ENCODE peak calls at places on chromosome 20, in eight cellular contexts. J is lower lobe of right lung, T is Panc1, H is tibial artery, B is heart left ventricle, R is HL-60, C is MG63, W is transverse colon. D is an unnamed sample. For H3K27me3, the result is how much of the 10 kb centered on the place peaks cover.

GRCh38 chr20:52601295-52601971 is 370.7 kb upstream of the TSHZ2 start:
- DNase-seq in B (no peak), H (peak), C (no peak), R (no peak), W (no peak), T (no peak), J (no peak), D (no peak)

GRCh38 chr20:59850018-59850641 is 83.3 kb downstream of the SYCP2 start:
- DNase-seq in C (no peak), B (no peak), J (no peak), R (no peak), T (no peak), W (no peak), H (no peak), D (no peak)

GRCh38 chr20:15146948-15147347 is 809.5 kb upstream of the FLRT3 start:
- DNase-seq in J (no peak), R (no peak), B (no peak), H (no peak), T (no peak), C (no peak), W (no peak), D (no peak)

GRCh38 chr20:17985388-17986018 is 16.7 kb downstream of the MGME1 start:
- DNase-seq in B (no peak), J (no peak), R (no peak), H (no peak), C (no peak), T (no peak), W (peak), D (no peak)

GRCh38 chr20:17952692-17953684 is 15.6 kb downstream of the SNX5 start:
- DNase-seq in B (no peak), T (no peak), R (no peak), J (no peak), C (no peak), H (no peak), W (no peak), D (no peak)

GRCh38 chr20:59157064-59157463 is 6.6 kb upstream of the ZNF831 start:
- DNase-seq in T (no peak), R (no peak), H (no peak), B (no peak), C (no peak), W (no peak), J (no peak), D (no peak)

GRCh38 chr20:51523276-51524013 is 19.1 kb downstream of the NFATC2 start:
- DNase-seq in B (no peak), C (no peak), W (no peak), T (no peak), R (no peak), H (no peak), J (no peak), D (no peak)

GRCh38 chr20:44217342-44218092 is 6.9 kb upstream of the OSER1 start:
- DNase-seq in W (peak), R (no peak), C (peak), H (peak), T (no peak), B (peak), J (peak), D (peak)

GRCh38 chr20:25685276-25686080 is 11.2 kb downstream of the ZNF337 start:
- DNase-seq in B (no peak), T (no peak), W (no peak), R (no peak), J (no peak), H (no peak), C (no peak), D (no peak)

GRCh38 chr20:34209111-34209510 is 32.1 kb upstream of the ASIP start:
- DNase-seq in R (no peak), W (no peak), H (no peak), B (no peak), T (no peak), C (no peak), J (no peak), D (no peak)

GRCh38 chr20:38804682-38805501 is 605 bp upstream of the PPP1R16B start:
- DNase-seq in H (no peak), R (no peak), B (peak), T (no peak), C (no peak), J (peak), W (peak), D (no peak)

GRCh38 chr20:926646-927045 is 10.5 kb upstream of the ANGPT4 start:
- DNase-seq in C (no peak), R (no peak), H (no peak), W (no peak), J (no peak), T (no peak), B (no peak), D (no peak)

GRCh38 chr20:21113697-21114096 is 7.5 kb upstream of the LINC00237 start:
- DNase-seq in B (no peak), C (no peak), H (no peak), J (no peak), T (no peak), W (no peak), R (no peak), D (no peak)

GRCh38 chr20:59811681-59812171 is 121.7 kb downstream of the SYCP2 start:
- DNase-seq in B (no peak), T (no peak), R (no peak), C (no peak), H (no peak), J (no peak), W (no peak), D (no peak)

GRCh38 chr20:4167261-4168004 is 152.1 kb upstream of the RNF24 start:
- DNase-seq in H (no peak), R (no peak), W (no peak), C (no peak), T (no peak), B (no peak), J (no peak), D (no peak)

GRCh38 chr20:39019805-39020325 is 57.7 kb downstream of the DHX35 start:
- DNase-seq in B (no peak), C (no peak), R (no peak), J (no peak), T (no peak), W (no peak), H (no peak), D (no peak)

GRCh38 chr20:24736131-24736843 is 212.8 kb upstream of the CST7 start:
- DNase-seq in B (no peak), C (peak), H (no peak), T (no peak), J (no peak), R (no peak), W (no peak), D (no peak)

GRCh38 chr20:20441259-20441658 is 73.4 kb downstream of the INSM1 start:
- DNase-seq in R (no peak), W (no peak), C (no peak), H (no peak), J (no peak), T (no peak), B (no peak), D (no peak)

GRCh38 chr20:15288076-15288475 is 950.7 kb upstream of the FLRT3 start:
- DNase-seq in J (no peak), H (no peak), W (no peak), C (no peak), B (no peak), R (no peak), T (no peak), D (no peak)

GRCh38 chr20:51118216-51118615 is 95.3 kb upstream of the KCNG1 start:
- DNase-seq in T (no peak), H (no peak), J (no peak), B (no peak), C (no peak), W (no peak), R (no peak), D (no peak)

GRCh38 chr20:51540585-51540984 is 1.9 kb downstream of the NFATC2 start:
- DNase-seq in T (no peak), W (no peak), R (no peak), H (no peak), C (no peak), J (no peak), B (no peak), D (no peak)

GRCh38 chr20:51542033-51542893 is at the start of gene NFATC2:
- DNase-seq in R (peak), J (peak), C (no peak), W (peak), T (no peak), H (no peak), B (peak), D (no peak)

GRCh38 chr20:50320910-50321796 is 130.5 kb downstream of the CEBPB start:
- DNase-seq in T (no peak), B (peak), R (no peak), C (peak), J (peak), H (peak), W (peak), D (peak)

GRCh38 chr20:60787264-60787663 is 464.8 kb upstream of the CDH4 start:
- DNase-seq in H (no peak), W (no peak), C (no peak), R (no peak), B (no peak), T (no peak), J (no peak), D (no peak)

GRCh38 chr20:51426879-51427624 is 115.5 kb downstream of the NFATC2 start:
- DNase-seq in J (no peak), B (no peak), T (no peak), C (no peak), W (no peak), H (no peak), R (no peak), D (no peak)

GRCh38 chr20:49230575-49231211 is 11.5 kb downstream of the DDX27 start:
- DNase-seq in B (no peak), T (no peak), J (peak), W (peak), H (no peak), R (peak), C (no peak), D (no peak)

GRCh38 chr20:18645196-18645745 is 57.4 kb downstream of the DTD1 start:
- DNase-seq in J (no peak), T (no peak), B (no peak), H (no peak), R (no peak), C (no peak), W (no peak), D (no peak)

GRCh38 chr20:6857929-6858328 is 90.4 kb downstream of the BMP2 start:
- DNase-seq in H (no peak), W (no peak), T (no peak), B (no peak), C (no peak), R (no peak), J (no peak), D (no peak)

GRCh38 chr20:48763183-48764030 is 64.4 kb downstream of the PREX1 start:
- DNase-seq in H (no peak), C (no peak), B (no peak), R (no peak), J (no peak), T (no peak), W (no peak), D (no peak)

GRCh38 chr20:43721429-43722152 is 5.2 kb downstream of the GTSF1L start:
- DNase-seq in C (no peak), W (no peak), R (no peak), T (no peak), H (no peak), B (no peak), J (no peak), D (peak)

GRCh38 chr20:57932227-57932864 is 222.5 kb upstream of the PMEPA1 start:
- DNase-seq in T (no peak), R (no peak), H (no peak), C (no peak), W (no peak), J (no peak), B (no peak), D (no peak)

GRCh38 chr20:7147220-7147601 is 379.7 kb downstream of the BMP2 start:
- DNase-seq in R (no peak), J (no peak), H (no peak), B (no peak), C (no peak), W (no peak), T (no peak), D (no peak)

GRCh38 chr20:39089029-39089428 is 126.9 kb downstream of the DHX35 start:
- DNase-seq in T (no peak), B (no peak), H (no peak), R (no peak), W (no peak), J (no peak), C (no peak), D (no peak)

GRCh38 chr20:17682103-17682888 is at the start of gene RRBP1:
- DNase-seq in C (peak), T (peak), B (peak), J (peak), H (peak), R (peak), W (peak), D (peak)

DNA sequence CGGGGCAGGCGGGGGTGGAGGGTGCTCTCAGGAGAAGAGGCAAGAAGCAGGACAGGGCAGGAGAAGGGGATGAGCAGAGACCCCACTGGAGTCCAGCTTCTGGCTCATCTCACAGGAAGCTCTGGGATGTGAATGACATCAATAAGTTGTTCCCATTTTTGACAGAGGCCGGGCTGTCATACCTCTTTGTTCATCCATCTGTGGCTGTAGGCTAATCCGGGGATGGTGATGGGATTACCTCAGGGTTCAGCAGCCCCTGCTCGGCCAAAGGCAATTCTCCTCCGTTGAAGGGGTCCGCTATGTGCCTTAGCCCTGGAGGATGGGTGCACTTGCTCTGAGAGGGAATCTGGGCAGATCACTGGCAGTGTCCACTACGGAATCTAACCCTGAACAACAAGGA is 3.3 kb upstream of the TMC2 start:
- DNase-seq in J (no peak), C (no peak), W (no peak), H (no peak), B (no peak), T (no peak), R (no peak), D (no peak)
- H3K27me3 ChIP-seq in J (under half), C (under half), W (under half), H (under half), B (under half), T (under half), R (under half), D (under half)

GRCh38 chr20:62578294-62578897 is 63.9 kb upstream of the SLCO4A1 start:
- DNase-seq in R (no peak), W (no peak), H (no peak), J (no peak), T (no peak), C (no peak), B (no peak), D (no peak)
- H3K27me3 ChIP-seq in R (under half), W (half or more), H (under half), J (half or more), T (under half), C (under half), B (half or more), D (under half)

DNA sequence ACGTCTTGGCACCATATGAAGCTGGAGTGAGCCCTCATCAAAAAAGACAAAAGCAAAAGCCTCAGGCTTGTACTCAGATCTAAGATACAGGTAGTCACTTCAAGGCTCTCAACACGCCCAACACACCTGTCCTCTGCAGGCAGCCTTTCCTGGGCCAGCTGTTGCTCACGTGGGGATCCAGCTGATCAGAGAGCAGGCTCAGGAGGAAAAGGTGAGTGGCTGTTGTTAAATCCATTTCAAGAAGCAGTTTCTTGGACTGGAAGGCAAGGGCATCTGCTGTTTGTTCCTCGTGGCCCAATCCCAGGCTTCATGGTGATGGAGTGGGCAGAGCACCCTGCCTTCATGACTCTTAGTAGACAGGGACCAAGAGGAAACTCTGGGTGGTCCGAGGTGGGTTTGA is 39.6 kb downstream of the ELMO2 start:
- DNase-seq in T (no peak), C (no peak), J (no peak), R (no peak), W (no peak), H (no peak), B (no peak), D (no peak)
- H3K27me3 ChIP-seq in T (under half), C (under half), J (under half), R (under half), W (under half), H (under half), B (under half), D (under half)

GRCh38 chr20:32537657-32538525 is 47.2 kb downstream of the NOL4L start:
- DNase-seq in W (no peak), J (no peak), T (no peak), B (peak), H (no peak), R (no peak), C (no peak), D (no peak)

GRCh38 chr20:32536861-32537656 is 48.1 kb downstream of the NOL4L start:
- DNase-seq in W (peak), H (no peak), T (no peak), C (no peak), R (no peak), J (peak), B (peak), D (no peak)

GRCh38 chr20:32539063-32539816 is 45.9 kb downstream of the NOL4L start:
- DNase-seq in C (no peak), B (peak), T (no peak), R (no peak), H (no peak), J (no peak), W (peak), D (no peak)

GRCh38 chr20:32539817-32540675 is 45.1 kb downstream of the NOL4L start:
- DNase-seq in R (no peak), B (no peak), W (peak), T (no peak), C (no peak), H (no peak), J (peak), D (no peak)

DNA sequence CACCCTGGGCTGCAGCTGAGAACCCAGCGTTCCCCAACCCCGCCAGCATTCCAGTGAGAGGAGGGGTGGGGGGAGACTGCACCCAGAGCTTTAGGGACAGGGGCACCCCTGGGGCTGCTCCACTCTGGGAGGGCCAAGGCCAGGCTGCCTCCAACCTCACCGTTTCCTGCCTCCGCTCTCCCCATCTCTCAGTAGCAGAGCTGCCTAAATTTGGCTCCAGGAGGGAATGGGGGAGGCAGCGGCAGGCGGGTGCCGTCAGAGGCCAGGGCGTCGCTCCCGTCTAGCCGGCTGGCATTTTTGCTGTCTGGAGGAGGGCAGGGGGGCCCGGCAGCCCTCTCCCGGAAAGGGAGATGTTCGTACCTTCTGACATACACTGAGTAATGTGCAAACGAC is 46.6 kb downstream of the NOL4L start:
- DNase-seq in T (no peak), W (no peak), C (no peak), B (peak), J (no peak), R (no peak), H (no peak), D (no peak)
- H3K27me3 ChIP-seq in T (under half), W (under half), C (under half), B (under half), J (under half), R (under half), H (under half), D (under half)

GRCh38 chr20:2804921-2805681 is 4.7 kb upstream of the CPXM1 start:
- DNase-seq in T (no peak), R (no peak), C (no peak), W (no peak), H (no peak), B (no peak), J (no peak), D (no peak)
- H3K27me3 ChIP-seq in T (under half), R (under half), C (under half), W (half or more), H (under half), B (half or more), J (half or more), D (under half)

GRCh38 chr20:16368645-16369292 is 204.5 kb downstream of the KIF16B start:
- DNase-seq in B (no peak), T (peak), R (no peak), W (no peak), C (no peak), H (no peak), J (no peak), D (no peak)

GRCh38 chr20:16367948-16368560 is 205.2 kb downstream of the KIF16B start:
- DNase-seq in W (no peak), C (no peak), J (no peak), H (no peak), R (no peak), T (no peak), B (no peak), D (no peak)

GRCh38 chr20:16363832-16364687 is 209.2 kb downstream of the KIF16B start:
- DNase-seq in H (no peak), T (no peak), W (no peak), J (no peak), C (no peak), R (no peak), B (no peak), D (no peak)

GRCh38 chr20:16366548-16366947 is 206.7 kb downstream of the KIF16B start:
- DNase-seq in B (no peak), C (no peak), J (no peak), R (no peak), W (no peak), T (no peak), H (no peak), D (no peak)

GRCh38 chr20:16369441-16369840 is 203.8 kb downstream of the KIF16B start:
- DNase-seq in W (no peak), C (no peak), J (no peak), R (no peak), T (no peak), B (no peak), H (no peak), D (no peak)
- H3K27me3 ChIP-seq in W (under half), C (under half), J (under half), R (under half), T (under half), B (under half), H (under half), D (under half)

GRCh38 chr20:37443596-37443995 is 77.5 kb upstream of the NNAT start:
- DNase-seq in T (no peak), R (no peak), W (no peak), H (no peak), J (no peak), C (no peak), B (no peak), D (no peak)

GRCh38 chr20:37442547-37442946 is 78.5 kb upstream of the NNAT start:
- DNase-seq in C (no peak), R (no peak), J (no peak), B (no peak), W (no peak), T (no peak), H (no peak), D (no peak)

GRCh38 chr20:37446286-37447032 is 74.6 kb upstream of the NNAT start:
- DNase-seq in W (no peak), R (no peak), T (no peak), H (no peak), C (no peak), J (no peak), B (no peak), D (no peak)

GRCh38 chr20:37442986-37443385 is 78.1 kb upstream of the NNAT start:
- DNase-seq in B (no peak), W (no peak), H (no peak), R (no peak), T (no peak), C (no peak), J (no peak), D (no peak)

GRCh38 chr20:37445041-37445440 is 76.0 kb upstream of the NNAT start:
- DNase-seq in J (no peak), R (no peak), C (no peak), T (no peak), B (no peak), H (no peak), W (no peak), D (no peak)
- H3K27me3 ChIP-seq in J (under half), R (under half), C (under half), T (under half), B (under half), H (under half), W (under half), D (under half)

D was measured in BE2C.